ENCODE peak calls at places on chromosomes 5 and 9, in nine cellular contexts. Z is tibial artery; F is H1; D is upper lobe of left lung; G is CD8-positive, alpha-beta T cell; M is HCT116; U is mesenchymal stem cell; T is K562; R is CD4-positive, alpha-beta memory T cell. P is an unnamed sample.

GRCh38 chr5:139481580-139482049 is 943 bp downstream of the STING1 start:
- DNase-seq in Z (peak; percentile 73), F (no peak), D (no peak), G (no peak), M (no peak), U (no peak), T (peak; percentile 43), R (no peak), P (no peak)

GRCh38 chr9:35603506-35603985 is 1.5 kb upstream of the TESK1 start:
- DNase-seq in Z (peak; percentile 94), F (peak; percentile 47), D (no peak), G (no peak), M (no peak), U (no peak), T (no peak), R (no peak), P (no peak)

GRCh38 chr9:90032296-90033029 is 427.7 kb downstream of the GADD45G start:
- DNase-seq in Z (no peak), F (peak; percentile 26), D (no peak), G (no peak), M (no peak), U (no peak), T (no peak), R (no peak), P (no peak)

GRCh38 chr5:107670927-107671741 is at the start of gene EFNA5:
- DNase-seq in Z (peak; percentile 72), F (peak; percentile 76), D (peak; percentile 89), G (peak; percentile 26), M (peak; percentile 26), U (peak; percentile 71), T (no peak), R (no peak), P (no peak)

GRCh38 chr9:129432671-129433154 is 188.2 kb downstream of the C9orf50 start:
- DNase-seq in Z (peak; percentile 84), F (no peak), D (no peak), G (no peak), M (no peak), U (no peak), T (no peak), R (no peak), P (no peak)

GRCh38 chr5:136717917-136718316 is 352.6 kb upstream of the TRPC7 start:
- DNase-seq in Z (no peak), F (no peak), D (no peak), G (no peak), M (no peak), U (no peak), T (no peak), R (no peak), P (no peak)

GRCh38 chr9:98807070-98807810 is at the start of gene GALNT12:
- DNase-seq in Z (peak; percentile 66), F (peak; percentile 77), D (peak; percentile 92), G (peak; percentile 62), M (no peak), U (no peak), T (peak; percentile 92), R (peak; percentile 37), P (no peak)

GRCh38 chr5:761206-761771 is 23.2 kb downstream of the ZDHHC11B start:
- DNase-seq in Z (no peak), F (no peak), D (peak; percentile 56), G (no peak), M (no peak), U (no peak), T (no peak), R (no peak), P (no peak)

GRCh38 chr5:154606675-154607321 is 128.8 kb upstream of the HAND1 start:
- DNase-seq in Z (no peak), F (no peak), D (no peak), G (no peak), M (no peak), U (no peak), T (no peak), R (no peak), P (no peak)

GRCh38 chr5:53333160-53333559 is 147.3 kb upstream of the FST start:
- DNase-seq in Z (no peak), F (no peak), D (no peak), G (no peak), M (no peak), U (no peak), T (no peak), R (no peak), P (no peak)

GRCh38 chr9:136014147-136014927 is 53.2 kb upstream of the UBAC1 start:
- DNase-seq in Z (peak; percentile 60), F (no peak), D (peak; percentile 38), G (no peak), M (no peak), U (no peak), T (no peak), R (no peak), P (no peak)

GRCh38 chr9:42388146-42388690 is 204.8 kb downstream of the SPATA31A6 start:
- DNase-seq in Z (no peak), F (no peak), D (no peak), G (no peak), M (no peak), U (no peak), T (peak; percentile 11), R (no peak), P (no peak)

GRCh38 chr9:15349892-15350761 is 43.1 kb upstream of the TTC39B start:
- DNase-seq in Z (no peak), F (no peak), D (no peak), G (no peak), M (no peak), U (no peak), T (no peak), R (no peak), P (no peak)

GRCh38 chr9:2576631-2577030 is 45.0 kb upstream of the VLDLR start:
- DNase-seq in Z (no peak), F (no peak), D (no peak), G (no peak), M (no peak), U (no peak), T (no peak), R (no peak), P (no peak)

GRCh38 chr9:682633-683508 is 158.6 kb upstream of the DMRT1 start:
- DNase-seq in Z (no peak), F (no peak), D (no peak), G (no peak), M (no peak), U (peak; percentile 60), T (no peak), R (no peak), P (no peak)

GRCh38 chr5:100644206-100644605 is 109.0 kb downstream of the FAM174A start:
- DNase-seq in Z (no peak), F (no peak), D (no peak), G (no peak), M (no peak), U (no peak), T (no peak), R (no peak), P (no peak)

GRCh38 chr5:161176221-161176620 is 324.2 kb upstream of the ATP10B start:
- DNase-seq in Z (no peak), F (no peak), D (no peak), G (no peak), M (no peak), U (no peak), T (no peak), R (no peak), P (no peak)

GRCh38 chr5:174520420-174521396 is 203.7 kb upstream of the MSX2 start:
- DNase-seq in Z (no peak), F (peak; percentile 62), D (no peak), G (no peak), M (peak; percentile 93), U (no peak), T (no peak), R (no peak), P (peak; percentile 16)

GRCh38 chr5:20572560-20572959 is 584.6 kb upstream of the CDH18 start:
- DNase-seq in Z (no peak), F (no peak), D (no peak), G (no peak), M (no peak), U (peak; percentile 20), T (no peak), R (no peak), P (no peak)

GRCh38 chr9:385818-386398 is 171.2 kb downstream of the DOCK8 start:
- DNase-seq in Z (no peak), F (peak; percentile 65), D (no peak), G (no peak), M (peak; percentile 52), U (peak; percentile 23), T (peak; percentile 37), R (peak; percentile 13), P (peak; percentile 60)

GRCh38 chr5:16493261-16493660 is 27.7 kb upstream of the ZNF622 start:
- DNase-seq in Z (no peak), F (no peak), D (no peak), G (no peak), M (no peak), U (no peak), T (no peak), R (no peak), P (no peak)
- H3K4me1 ChIP-seq in Z (no peaks in the 10 kb centered on the region), F (no peaks in the 10 kb centered on the region), D (no peaks in the 10 kb centered on the region), G (no peaks in the 10 kb centered on the region), M (no peaks in the 10 kb centered on the region), U (no peaks in the 10 kb centered on the region), T (no peaks in the 10 kb centered on the region), R (no peaks in the 10 kb centered on the region), P (no peaks in the 10 kb centered on the region)

GRCh38 chr5:37247496-37247895 is 1.7 kb downstream of the CPLANE1 start:
- DNase-seq in Z (no peak), F (no peak), D (no peak), G (no peak), M (no peak), U (no peak), T (no peak), R (no peak), P (no peak)
- H3K4me3 ChIP-seq in Z (peak overlapping the region; percentile 75), F (no peak overlapping the region), D (no peak overlapping the region), G (no peak overlapping the region), M (no peak overlapping the region), U (peak overlapping the region; percentile 93), T (no peak overlapping the region), R (no peak overlapping the region), P (no peak overlapping the region)

DNA sequence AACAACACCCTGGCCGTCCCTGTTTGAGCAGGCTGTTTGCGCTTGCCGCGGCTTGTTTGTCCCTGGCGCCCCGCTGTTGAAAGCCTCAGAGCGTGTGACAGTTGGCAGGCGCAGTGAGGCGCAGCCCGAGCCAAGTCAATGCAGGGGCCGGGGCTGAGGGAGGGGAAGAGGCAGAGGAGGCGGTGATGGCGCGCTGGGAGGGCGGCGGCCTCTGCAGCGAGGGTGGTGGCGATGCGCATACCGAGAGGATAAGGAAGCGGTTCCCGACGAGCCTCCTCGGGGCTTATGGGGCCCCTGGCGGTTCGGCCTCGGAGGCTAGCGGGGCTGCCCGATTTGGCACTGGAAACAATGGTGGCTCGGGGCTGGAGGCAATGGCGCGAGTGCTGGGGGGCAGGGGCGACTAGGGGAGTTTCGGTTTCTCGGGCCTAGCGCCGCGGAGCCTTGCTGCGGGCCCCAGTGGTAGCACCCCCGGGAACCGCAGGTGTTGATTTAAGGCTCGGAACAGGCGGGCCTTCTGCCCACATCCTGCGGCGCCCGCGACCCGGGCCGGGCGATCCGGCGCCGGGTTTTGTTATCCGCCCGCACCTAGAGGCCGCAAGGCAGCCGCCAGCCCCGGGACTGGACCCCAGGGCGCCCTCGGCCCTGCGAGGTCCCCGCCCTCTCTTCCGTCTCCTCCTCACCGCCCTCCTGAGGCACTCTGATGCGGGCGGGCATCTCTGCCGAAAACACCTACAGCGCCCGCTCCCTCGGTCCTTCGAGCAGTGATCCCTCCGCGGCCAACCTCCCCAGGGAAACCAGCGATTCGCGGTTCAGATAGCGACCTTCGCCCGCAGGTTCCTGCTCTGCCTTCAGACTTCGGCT is 955 bp upstream of the LNPEP start:
- DNase-seq in Z (peak; percentile 95), F (peak; percentile 92), D (peak; percentile 99), G (peak; percentile 94), M (peak; percentile 93), U (peak; percentile 96), T (peak; percentile 85), R (peak; percentile 98), P (peak; percentile 57)
- H3K4me1 ChIP-seq in Z (peaks cover 11% of the 10 kb centered on the region), F (peaks cover 7% of the 10 kb centered on the region), D (peaks cover 39% of the 10 kb centered on the region), G (peaks cover 60% of the 10 kb centered on the region), M (peaks cover 16% of the 10 kb centered on the region), U (peaks cover 1% of the 10 kb centered on the region), T (peaks cover 40% of the 10 kb centered on the region), R (peaks cover 72% of the 10 kb centered on the region), P (no peaks in the 10 kb centered on the region)

GRCh38 chr5:157328277-157328912 is 62.5 kb downstream of the CYFIP2 start:
- DNase-seq in Z (peak; percentile 74), F (peak; percentile 54), D (no peak), G (peak; percentile 60), M (peak; percentile 58), U (peak; percentile 83), T (peak; percentile 87), R (peak; percentile 68), P (no peak)
- H3K4me3 ChIP-seq in Z (peak overlapping the region; percentile 24), F (no peak overlapping the region), D (no peak overlapping the region), G (no peak overlapping the region), M (no peak overlapping the region), U (peak overlapping the region; percentile 43), T (no peak overlapping the region), R (no peak overlapping the region), P (no peak overlapping the region)